ENCODE peak calls at places on chromosomes 16 and 17, in four cellular contexts. R is heart right ventricle, A is Calu3, P is coronary artery. X is an unnamed sample.

GRCh38 chr17:11952610-11953009 is 44.7 kb downstream of the ZNF18 start:
- DNase-seq in A (no peak), P (no peak), R (no peak), X (no peak)

GRCh38 chr17:67139784-67140665 is 95.7 kb downstream of the CACNG1 start:
- DNase-seq in R (no peak), A (peak), P (no peak), X (no peak)

GRCh38 chr16:10971560-10971961 is 27.2 kb downstream of the CLEC16A start:
- DNase-seq in P (no peak), A (peak), R (peak), X (no peak)

GRCh38 chr17:77825621-77826020 is 132.9 kb upstream of the TNRC6C start:
- DNase-seq in A (no peak), R (no peak), P (no peak), X (no peak)

GRCh38 chr17:77846531-77847085 is 111.9 kb upstream of the TNRC6C start:
- DNase-seq in R (no peak), P (no peak), A (no peak), X (no peak)

GRCh38 chr16:89808453-89808939 is 8.0 kb downstream of the FANCA start:
- DNase-seq in A (no peak), R (no peak), P (no peak), X (no peak)

GRCh38 chr17:36980281-36980761 is 31.6 kb downstream of the AATF start:
- DNase-seq in A (no peak), R (no peak), P (no peak), X (no peak)

GRCh38 chr17:62916684-62917571 is 49.1 kb upstream of the TANC2 start:
- DNase-seq in R (no peak), P (no peak), A (no peak), X (no peak)

GRCh38 chr17:6456914-6457687 is 12.8 kb downstream of the PIMREG start:
- DNase-seq in P (no peak), R (peak), A (peak), X (no peak)

GRCh38 chr17:63881935-63882601 is at the start of gene GH2:
- DNase-seq in P (no peak), A (peak), R (peak), X (peak)

GRCh38 chr17:17305282-17305801 is 2.2 kb downstream of the NT5M start:
- DNase-seq in A (no peak), R (no peak), P (no peak), X (peak)

GRCh38 chr16:65519402-65519801 is 397.5 kb upstream of the CDH11 start:
- DNase-seq in R (no peak), A (no peak), P (no peak), X (no peak)

GRCh38 chr16:81444448-81445121 is at the start of gene CMIP:
- DNase-seq in A (peak), R (peak), P (peak), X (peak)

GRCh38 chr17:57861000-57861736 is 11.3 kb upstream of the MRPS23 start:
- DNase-seq in A (peak), R (peak), P (no peak), X (no peak)

GRCh38 chr17:82961366-82962162 is 117.8 kb upstream of the METRNL start:
- DNase-seq in P (peak), R (no peak), A (no peak), X (no peak)

GRCh38 chr17:15377608-15378007 is 36.2 kb upstream of the TEKT3 start:
- DNase-seq in R (no peak), A (peak), P (no peak), X (no peak)

GRCh38 chr16:50846511-50846910 is 104.6 kb downstream of the CYLD start:
- DNase-seq in P (no peak), A (no peak), R (no peak), X (no peak)

GRCh38 chr16:67884684-67885083 is at the start of gene NRN1L:
- DNase-seq in A (no peak), R (peak), P (peak), X (no peak)

GRCh38 chr17:81492202-81492601 is 20.4 kb downstream of the ACTG1 start:
- DNase-seq in A (no peak), P (no peak), R (no peak), X (no peak)

GRCh38 chr16:17001471-17001870 is 469.3 kb downstream of the XYLT1 start:
- DNase-seq in A (no peak), R (no peak), P (no peak), X (no peak)

GRCh38 chr16:84038491-84038890 is 4.1 kb downstream of the SLC38A8 start:
- DNase-seq in R (no peak), P (no peak), A (no peak), X (no peak)

GRCh38 chr17:14856156-14856555 is 409.0 kb downstream of the PMP22 start:
- DNase-seq in P (no peak), A (no peak), R (no peak), X (no peak)

DNA sequence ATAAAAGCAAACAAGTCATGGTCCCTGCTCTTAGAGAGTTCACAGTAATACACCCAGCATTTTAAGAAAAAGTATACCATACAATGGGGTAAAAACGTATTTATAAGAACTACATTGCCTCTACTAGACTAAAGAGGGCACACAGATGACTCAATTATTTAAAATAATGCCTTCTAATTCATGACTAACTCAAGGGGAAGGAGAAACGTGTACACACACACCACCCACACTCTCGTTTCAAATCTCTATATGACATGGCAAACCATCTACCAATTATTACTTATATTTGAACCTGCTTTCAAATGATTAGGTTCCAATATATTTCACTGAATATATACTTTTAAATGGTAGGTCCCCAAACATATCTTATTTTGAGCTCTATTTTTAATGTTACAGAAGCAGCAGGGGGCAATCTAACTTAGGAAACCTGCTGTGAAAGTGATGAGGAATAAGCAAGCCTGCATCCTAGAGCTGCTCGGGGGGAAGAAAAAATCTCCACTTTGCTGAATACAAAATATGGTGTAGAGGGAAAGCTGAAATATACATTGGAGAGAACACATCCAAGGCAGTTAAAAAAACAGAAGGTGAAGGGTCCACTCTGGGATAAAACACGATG is 232.4 kb upstream of the PSMD7 start:
- DNase-seq in P (no peak), A (no peak), R (no peak), X (no peak)
- TF ChIP-seq CTCF in P (no peak), A (no peak), R (no peak), X (no peak)

GRCh38 chr16:63527404-63527803 is 1491.2 kb upstream of the CDH8 start:
- DNase-seq in R (no peak), P (no peak), A (no peak), X (no peak)

GRCh38 chr16:63530974-63531373 is 1494.7 kb upstream of the CDH8 start:
- DNase-seq in A (no peak), R (peak), P (no peak), X (no peak)

GRCh38 chr16:63530208-63530607 is 1494.0 kb upstream of the CDH8 start:
- DNase-seq in R (no peak), P (no peak), A (no peak), X (no peak)
- TF ChIP-seq CTCF in R (no peak), P (no peak), A (no peak), X (no peak)

DNA sequence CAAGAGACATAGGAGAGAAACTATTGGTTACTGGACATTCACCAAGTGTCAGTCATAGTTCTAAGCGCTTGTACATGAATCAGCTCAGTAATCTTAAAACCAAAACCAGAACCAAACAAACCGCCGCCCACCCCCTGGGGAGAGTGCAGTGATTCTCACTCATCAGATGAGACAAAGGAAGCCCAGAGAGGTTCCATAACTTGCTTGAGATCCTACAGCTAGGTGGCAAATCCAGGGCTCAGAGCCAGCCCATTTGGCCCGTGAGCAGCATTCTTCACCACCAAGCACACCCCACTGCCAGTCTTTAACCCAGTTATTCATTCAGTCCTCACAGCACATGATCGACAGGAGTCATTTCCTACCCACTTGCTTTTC is 37.2 kb upstream of the RGS9 start:
- DNase-seq in R (no peak), A (peak), P (no peak), X (peak)
- TF ChIP-seq CTCF in R (no peak), A (no peak), P (no peak), X (no peak)

GRCh38 chr17:78997881-78998280 is 11.7 kb downstream of the CANT1 start:
- DNase-seq in P (peak), A (no peak), R (no peak), X (no peak)
- TF ChIP-seq CTCF in P (no peak), A (no peak), R (no peak), X (no peak)

X was measured in natural killer cell.